ENCODE peak calls at places on chromosomes 11 and 22, in five cellular contexts. N is MM.1S, T is psoas muscle, K is A549, I is cardiac fibroblast. Z is an unnamed sample.

GRCh38 chr11:10080134-10080533 is 213.9 kb downstream of the SBF2 start:
- DNase-seq in T (no peak), I (no peak), K (no peak), N (no peak), Z (no peak)

GRCh38 chr22:48578138-48579034 is 1249.3 kb downstream of the BRD1 start:
- DNase-seq in N (no peak), T (no peak), K (no peak), I (no peak), Z (no peak)

GRCh38 chr11:41404109-41404508 is 55.3 kb downstream of the LRRC4C start:
- DNase-seq in K (no peak), I (no peak), N (no peak), T (no peak), Z (no peak)

GRCh38 chr22:39715778-39716495 is 145.4 kb downstream of the CACNA1I start:
- DNase-seq in I (no peak), T (no peak), K (no peak), N (no peak), Z (no peak)

GRCh38 chr11:2580444-2581050 is 119.2 kb downstream of the KCNQ1OT1 start:
- DNase-seq in I (no peak), K (no peak), N (no peak), T (peak; percentile 9), Z (no peak)

GRCh38 chr11:126191379-126192073 is 19.9 kb downstream of the RPUSD4 start:
- DNase-seq in I (no peak), K (no peak), T (no peak), N (no peak), Z (no peak)

GRCh38 chr11:85040166-85040565 is 587.0 kb downstream of the DLG2 start:
- DNase-seq in I (peak; percentile 21), T (no peak), K (no peak), N (no peak), Z (no peak)

GRCh38 chr11:122981388-122982264 is at the start of gene BSX:
- DNase-seq in I (peak; percentile 40), K (no peak), N (peak; percentile 56), T (peak; percentile 47), Z (no peak)

GRCh38 chr11:113634940-113635575 is 71.0 kb downstream of the TMPRSS5 start:
- DNase-seq in I (peak; percentile 18), T (no peak), N (no peak), K (no peak), Z (no peak)

DNA sequence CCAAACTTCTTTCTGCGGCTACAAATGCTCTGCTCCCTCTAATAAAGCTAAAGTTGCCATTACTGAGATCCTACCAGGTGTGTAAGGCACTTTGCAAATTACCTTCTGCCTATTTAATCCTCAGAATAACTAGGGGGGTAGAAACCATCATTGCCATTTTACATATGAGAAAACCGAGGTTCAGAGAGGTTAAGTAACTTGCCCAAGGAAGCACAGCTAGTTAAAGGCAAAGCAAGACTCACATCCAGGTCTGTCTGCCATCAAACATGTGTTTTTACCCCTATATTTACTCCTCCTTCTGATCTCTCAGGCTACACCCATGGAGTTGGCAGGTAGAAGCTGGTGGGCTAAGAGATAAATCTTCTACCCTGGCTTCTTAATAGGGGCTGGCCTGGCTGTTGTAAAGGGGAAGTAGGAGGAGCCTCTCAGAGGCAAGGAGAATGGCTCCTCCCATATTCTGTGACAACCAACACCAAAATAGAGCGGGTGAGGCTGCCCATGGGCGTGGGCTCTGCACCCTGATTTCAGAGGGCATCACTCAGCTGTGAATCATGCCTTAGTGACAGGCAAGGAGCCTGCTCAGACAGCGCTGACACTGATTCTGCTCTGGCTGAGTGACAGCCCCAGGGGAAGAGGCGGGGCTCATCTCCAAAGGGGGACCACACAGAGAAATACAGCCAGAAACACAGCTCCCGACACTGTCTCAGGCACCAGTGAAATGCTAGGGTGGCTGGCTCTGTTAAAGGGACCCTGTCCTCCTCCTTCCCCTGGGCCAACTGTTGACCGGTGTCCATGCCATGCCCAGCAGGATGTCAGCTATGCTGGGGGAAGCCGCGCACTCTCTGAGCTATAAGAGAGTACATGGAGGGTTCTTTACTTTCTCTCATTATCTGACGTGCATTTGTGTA is 106.8 kb downstream of the ABTB2 start:
- DNase-seq in N (no peak), I (peak; percentile 44), K (peak; percentile 71), T (peak; percentile 73), Z (no peak)
- H3K4me3 ChIP-seq in N (no peak overlapping the region), I (peak overlapping the region; percentile 12), K (no peak overlapping the region), T (peak overlapping the region; percentile 51), Z (no peak overlapping the region)

GRCh38 chr11:68852628-68853027 is 10.9 kb upstream of the CPT1A start:
- DNase-seq in I (no peak), T (no peak), N (no peak), K (no peak), Z (no peak)

GRCh38 chr11:68854273-68854958 is 12.7 kb upstream of the CPT1A start:
- DNase-seq in T (no peak), K (no peak), I (no peak), N (no peak), Z (no peak)

GRCh38 chr11:68857037-68857586 is 15.4 kb upstream of the CPT1A start:
- DNase-seq in K (no peak), I (no peak), N (no peak), T (no peak), Z (no peak)

GRCh38 chr11:68859123-68859522 is 17.4 kb upstream of the CPT1A start:
- DNase-seq in T (no peak), K (no peak), N (no peak), I (no peak), Z (no peak)

GRCh38 chr11:68855205-68855978 is 13.7 kb upstream of the CPT1A start:
- DNase-seq in K (no peak), N (peak; percentile 34), T (peak; percentile 45), I (peak; percentile 13), Z (no peak)
- TF ChIP-seq CTCF in K (no peak), N (peak; percentile 14), T (peak; percentile 29), I (no peak), Z (no peak)

GRCh38 chr22:24435323-24435645 is 7.9 kb downstream of the ADORA2A start:
- DNase-seq in T (no peak), N (no peak), I (no peak), K (no peak), Z (no peak)
- H3K4me3 ChIP-seq in T (no peak overlapping the region), N (peak overlapping the region; percentile 8), I (no peak overlapping the region), K (no peak overlapping the region), Z (peak overlapping the region; percentile 33)

DNA sequence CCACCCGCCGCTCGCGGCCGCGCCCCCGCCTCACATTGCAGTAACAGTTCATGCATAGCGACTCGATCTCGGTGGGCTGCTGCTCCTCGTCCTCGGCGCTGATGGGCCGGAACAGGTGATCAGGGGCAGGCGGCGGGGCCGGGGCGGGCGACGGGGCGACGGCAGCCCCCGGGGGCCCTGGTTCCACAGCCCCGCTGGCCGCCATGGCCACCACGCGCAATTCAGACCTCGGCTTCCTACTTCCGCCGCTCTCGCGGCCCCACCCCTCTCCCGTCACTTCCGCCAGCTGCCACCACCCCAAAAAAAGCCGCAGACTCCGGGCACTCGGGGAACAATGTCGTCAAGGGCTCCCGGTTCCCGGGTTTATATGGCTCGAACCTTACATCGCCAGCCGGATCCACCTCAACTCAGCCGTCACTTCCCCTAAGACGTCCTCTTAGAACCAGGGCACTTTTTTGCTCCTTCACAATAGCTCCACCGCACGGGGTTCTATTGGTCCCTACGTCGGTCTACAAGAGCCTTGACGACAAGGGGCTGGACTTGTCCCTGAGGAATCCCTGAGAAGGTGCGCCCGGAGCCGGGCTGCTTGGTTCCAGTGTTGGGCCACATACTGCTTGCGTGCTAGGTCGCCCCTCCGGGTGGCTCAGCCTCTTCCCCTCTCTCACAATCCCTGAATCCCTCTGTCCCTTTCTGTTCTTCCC is at the start of gene ZPR1:
- DNase-seq in K (peak; percentile 82), T (peak; percentile 84), I (peak; percentile 70), N (peak; percentile 64), Z (no peak)
- TF ChIP-seq CTCF in K (no peak), T (no peak), I (no peak), N (no peak), Z (no peak)

GRCh38 chr11:67613313-67613959 is 6.7 kb downstream of the NDUFV1 start:
- DNase-seq in T (no peak), I (no peak), K (no peak), N (no peak), Z (no peak)
- H3K4me3 ChIP-seq in T (peak overlapping the region; percentile 53), I (no peak overlapping the region), K (no peak overlapping the region), N (peak overlapping the region; percentile 51), Z (no peak overlapping the region)

Z was measured in GM12864.